ENCODE peak calls at places on chromosomes 7 and 10, in four cellular contexts. Z is K562, X is HepG2, B is GM12878. M is an unnamed sample. For H3K36me3, the result is how much of the 10 kb centered on the place peaks cover.

GRCh38 chr10:17144757-17145156 is 15.1 kb upstream of the CUBN start:
- DNase-seq in Z (no peak), X (no peak), B (peak), M (no peak)

GRCh38 chr7:100753750-100754149 is 20.4 kb downstream of the ZAN start:
- DNase-seq in Z (no peak), X (no peak), B (no peak), M (no peak)

GRCh38 chr7:51613911-51614344 is 297.3 kb upstream of the COBL start:
- DNase-seq in Z (no peak), X (no peak), B (no peak), M (no peak)

GRCh38 chr7:123823898-123824753 is 20.8 kb upstream of the HYAL4 start:
- DNase-seq in Z (no peak), X (no peak), B (peak), M (no peak)

GRCh38 chr10:43160067-43160918 is 22.0 kb downstream of the CSGALNACT2 start:
- DNase-seq in Z (no peak), X (no peak), B (no peak), M (peak)

GRCh38 chr7:72152171-72153131 is 259.7 kb downstream of the CALN1 start:
- DNase-seq in Z (no peak), X (peak), B (no peak), M (no peak)

GRCh38 chr10:102759497-102760210 is 15.9 kb downstream of the WBP1L start:
- DNase-seq in Z (no peak), X (no peak), B (no peak), M (no peak)

GRCh38 chr7:101816499-101817030 is 861 bp upstream of the CUX1 start:
- DNase-seq in Z (peak), X (no peak), B (no peak), M (no peak)

GRCh38 chr10:110414563-110415309 is 83.0 kb upstream of the DUSP5 start:
- DNase-seq in Z (no peak), X (peak), B (peak), M (no peak)

GRCh38 chr10:633279-634245 is 55.9 kb downstream of the DIP2C start:
- DNase-seq in Z (no peak), X (peak), B (no peak), M (no peak)

GRCh38 chr7:82411732-82412131 is 31.8 kb downstream of the CACNA2D1 start:
- DNase-seq in Z (no peak), X (no peak), B (no peak), M (no peak)

GRCh38 chr10:80136134-80136571 is 3.6 kb downstream of the PLAC9 start:
- DNase-seq in Z (no peak), X (no peak), B (no peak), M (peak)

GRCh38 chr10:128576916-128577670 is 450.9 kb upstream of the MKI67 start:
- DNase-seq in Z (no peak), X (no peak), B (no peak), M (no peak)

GRCh38 chr10:107548301-107548700 is 383.8 kb upstream of the SORCS1 start:
- DNase-seq in Z (no peak), X (no peak), B (no peak), M (no peak)

GRCh38 chr7:44693641-44694313 is 54.9 kb upstream of the ZMIZ2 start:
- DNase-seq in Z (no peak), X (no peak), B (no peak), M (no peak)

GRCh38 chr10:132448248-132448731 is 51.3 kb downstream of the PWWP2B start:
- DNase-seq in Z (peak), X (no peak), B (peak), M (no peak)

GRCh38 chr10:30929901-30930520 is 101.7 kb downstream of the ZNF438 start:
- DNase-seq in Z (no peak), X (no peak), B (no peak), M (no peak)

GRCh38 chr10:49539320-49539885 is 482 bp upstream of the ERCC6 start:
- DNase-seq in Z (peak), X (peak), B (no peak), M (peak)

GRCh38 chr7:37669818-37670217 is 13.7 kb upstream of the GPR141 start:
- DNase-seq in Z (no peak), X (no peak), B (no peak), M (no peak)

GRCh38 chr10:1966698-1967097 is 229.4 kb upstream of the ADARB2 start:
- DNase-seq in Z (no peak), X (no peak), B (no peak), M (no peak)

GRCh38 chr7:156465186-156465585 is 175.4 kb upstream of the RNF32 start:
- DNase-seq in Z (no peak), X (no peak), B (no peak), M (no peak)
- H3K27ac ChIP-seq in Z (no peak), X (no peak), B (no peak), M (no peak)

GRCh38 chr7:6159097-6159483 is 113.3 kb downstream of the CYTH3 start:
- DNase-seq in Z (no peak), X (no peak), B (no peak), M (no peak)
- H3K36me3 ChIP-seq in Z (half or more), X (under half), B (under half), M (under half)

GRCh38 chr7:27123477-27124053 is 7.0 kb downstream of the HOXA4 start:
- DNase-seq in Z (no peak), X (no peak), B (no peak), M (no peak)

GRCh38 chr7:27123021-27123476 is 7.5 kb downstream of the HOXA4 start:
- DNase-seq in Z (no peak), X (peak), B (no peak), M (no peak)

GRCh38 chr7:27121656-27122055 is 8.9 kb downstream of the HOXA4 start:
- DNase-seq in Z (no peak), X (no peak), B (no peak), M (no peak)

GRCh38 chr7:27124096-27124978 is 6.2 kb downstream of the HOXA4 start:
- DNase-seq in Z (no peak), X (no peak), B (no peak), M (peak)

GRCh38 chr7:27122075-27122910 is 8.3 kb downstream of the HOXA4 start:
- DNase-seq in Z (no peak), X (peak), B (no peak), M (no peak)
- TF ChIP-seq MYC in Z (no peak), X (peak), B (no peak), M (no peak)

GRCh38 chr10:21650353-21650752 is 116.3 kb downstream of the MLLT10 start:
- DNase-seq in Z (no peak), X (no peak), B (no peak), M (no peak)
- H3K27ac ChIP-seq in Z (no peak), X (no peak), B (no peak), M (no peak)

GRCh38 chr7:152145853-152146466 is 120.5 kb downstream of the GALNT11 start:
- DNase-seq in Z (peak), X (peak), B (no peak), M (peak)
- H3K36me3 ChIP-seq in Z (half or more), X (half or more), B (half or more), M (under half)

DNA sequence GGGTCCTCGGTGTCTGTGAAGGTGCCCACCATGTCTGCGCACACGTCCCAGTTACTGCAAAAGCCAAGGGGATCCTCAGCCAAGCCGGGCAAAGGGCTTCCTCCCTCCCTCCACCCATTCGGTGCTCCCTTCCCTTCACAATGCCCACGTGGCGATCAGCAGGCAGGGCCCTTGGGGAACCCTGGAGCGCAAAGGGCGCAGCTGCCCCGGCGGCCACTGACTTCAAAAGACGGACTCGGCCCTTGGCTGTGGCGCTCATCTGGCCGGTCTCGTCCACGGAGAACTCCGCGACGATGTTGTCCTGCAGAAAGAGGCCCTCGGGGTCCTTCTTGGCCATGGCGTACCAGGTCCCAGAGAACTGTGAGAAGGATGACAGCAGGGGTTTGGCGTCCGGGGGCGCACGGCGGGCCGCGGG is 582 bp downstream of the RBP4 start:
- DNase-seq in Z (no peak), X (no peak), B (no peak), M (no peak)
- TF ChIP-seq MYC in Z (no peak), X (peak), B (no peak), M (no peak)

DNA sequence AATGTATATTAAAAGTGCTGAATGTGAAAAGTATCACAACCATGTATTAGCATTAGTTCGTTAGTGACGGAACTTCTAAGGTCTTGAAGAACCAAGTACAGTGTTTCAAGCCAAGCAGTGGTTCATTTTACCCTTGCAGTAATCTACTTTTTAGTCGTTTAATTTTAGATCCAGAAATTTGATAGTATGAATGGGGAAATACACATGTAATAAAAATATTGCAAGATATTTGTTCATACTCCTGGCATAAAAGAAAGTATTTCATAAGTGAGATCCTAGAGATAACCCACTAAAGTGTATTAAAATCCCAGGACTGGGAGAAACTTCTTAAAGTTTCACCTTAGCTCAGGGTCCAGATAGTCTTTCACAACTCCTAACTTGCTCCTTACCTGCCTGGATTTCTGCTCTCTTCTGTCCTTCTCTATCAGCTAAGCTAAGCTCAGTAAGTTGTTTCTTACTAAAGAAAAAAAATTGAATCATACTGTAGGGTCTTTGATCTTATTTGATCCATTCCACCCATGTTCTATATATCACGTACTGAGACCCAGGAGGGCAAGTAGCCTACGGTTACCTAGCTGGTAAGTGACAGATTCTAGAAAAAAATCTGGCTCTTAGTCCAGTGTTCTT is 1.5 kb downstream of the BCAP29 start:
- DNase-seq in Z (no peak), X (no peak), B (no peak), M (no peak)
- H3K27ac ChIP-seq in Z (peak), X (no peak), B (no peak), M (peak)

GRCh38 chr7:151240942-151241754 is 7.3 kb downstream of the SMARCD3 start:
- DNase-seq in Z (no peak), X (no peak), B (no peak), M (no peak)

GRCh38 chr7:151238924-151239836 is 6.9 kb downstream of the CHPF2 start:
- DNase-seq in Z (no peak), X (no peak), B (no peak), M (no peak)

GRCh38 chr7:151238190-151238810 is 6.0 kb downstream of the CHPF2 start:
- DNase-seq in Z (no peak), X (no peak), B (no peak), M (no peak)

GRCh38 chr7:151240536-151240935 is 8.0 kb downstream of the SMARCD3 start:
- DNase-seq in Z (no peak), X (no peak), B (no peak), M (no peak)

DNA sequence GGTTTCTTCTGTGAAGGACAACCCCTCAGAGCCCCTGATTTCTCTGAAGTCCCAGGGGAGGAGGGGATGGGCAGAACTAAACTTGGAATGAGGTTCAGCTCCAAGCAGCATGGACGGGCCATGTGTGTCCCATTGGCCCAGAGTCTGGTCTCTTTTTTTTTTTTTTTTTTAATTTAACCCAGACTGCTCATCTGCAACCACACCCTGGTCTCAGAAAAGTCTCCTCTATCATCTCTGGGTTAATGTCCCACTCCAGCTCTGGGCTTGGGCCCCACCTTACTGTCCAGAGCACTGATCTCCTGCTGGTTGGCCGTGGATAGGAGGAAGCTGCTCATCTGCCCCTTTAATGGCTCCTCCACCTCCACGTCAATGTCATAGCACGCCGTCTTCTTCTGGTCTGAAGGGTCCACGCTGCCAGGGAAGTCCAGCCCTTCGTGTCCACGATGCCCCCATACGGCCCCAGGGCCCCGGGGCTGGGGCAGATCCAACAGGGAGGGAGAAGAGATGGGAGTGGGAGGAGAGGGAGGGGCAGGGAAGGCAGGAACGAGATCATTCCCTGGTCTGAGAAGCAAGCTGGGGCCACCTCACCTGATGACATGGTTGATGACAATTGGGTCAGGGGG is 7.7 kb downstream of the CHPF2 start:
- DNase-seq in Z (no peak), X (no peak), B (no peak), M (no peak)
- H3K36me3 ChIP-seq in Z (under half), X (under half), B (under half), M (under half)

M was measured in endothelial cell of umbilical vein.